ENCODE peak calls at places on chromosomes 16 and 17, in six cellular contexts. L is brain microvascular endothelial cell, X is omental fat pad, G is upper lobe of right lung, R is thoracic aorta, Y is AG09319. S is an unnamed sample.

GRCh38 chr17:43453331-43453812 is 30.4 kb upstream of the DHX8 start:
- DNase-seq in X (no peak), G (no peak), R (no peak), L (no peak), Y (no peak), S (peak)

GRCh38 chr16:30934827-30935557 is 11.6 kb downstream of the FBXL19 start:
- DNase-seq in R (no peak), G (no peak), Y (no peak), X (no peak), L (peak), S (peak)

GRCh38 chr16:46911038-46911437 is 26.9 kb downstream of the GPT2 start:
- DNase-seq in R (no peak), G (no peak), X (no peak), Y (no peak), L (no peak), S (no peak)

GRCh38 chr16:66950971-66951790 is 9.9 kb upstream of the CES3 start:
- DNase-seq in G (no peak), Y (no peak), X (no peak), R (no peak), L (no peak), S (no peak)

GRCh38 chr16:79653337-79654000 is 52.9 kb upstream of the MAF start:
- DNase-seq in X (no peak), G (no peak), Y (no peak), L (no peak), R (no peak), S (peak)

GRCh38 chr16:53429221-53429943 is 4.9 kb upstream of the RBL2 start:
- DNase-seq in R (no peak), G (no peak), L (peak), Y (no peak), X (no peak), S (no peak)

GRCh38 chr16:12781777-12782176 is 21.9 kb downstream of the CPPED1 start:
- DNase-seq in R (no peak), G (no peak), L (no peak), X (no peak), Y (no peak), S (no peak)

GRCh38 chr17:4901648-4902344 is 1.1 kb downstream of the CHRNE start:
- DNase-seq in L (peak), Y (no peak), R (no peak), X (no peak), G (peak), S (peak)

GRCh38 chr17:35740997-35741931 is 9.8 kb downstream of the RASL10B start:
- DNase-seq in G (no peak), Y (no peak), R (no peak), L (no peak), X (no peak), S (no peak)

GRCh38 chr16:11094075-11094593 is 149.8 kb downstream of the CLEC16A start:
- DNase-seq in L (no peak), Y (no peak), R (no peak), X (no peak), G (peak), S (no peak)

GRCh38 chr17:27996157-27997043 is 46.1 kb upstream of the NLK start:
- DNase-seq in Y (no peak), R (no peak), L (no peak), G (no peak), X (no peak), S (no peak)

GRCh38 chr17:10192963-10193362 is 5.4 kb downstream of the GAS7 start:
- DNase-seq in R (no peak), X (no peak), Y (peak), L (peak), G (no peak), S (no peak)

GRCh38 chr17:44222112-44222869 is 2.8 kb upstream of the UBTF start:
- DNase-seq in X (no peak), Y (no peak), G (peak), R (no peak), L (peak), S (peak)

GRCh38 chr17:45353047-45353446 is 36.2 kb upstream of the MAP3K14 start:
- DNase-seq in X (no peak), Y (no peak), R (no peak), G (peak), L (no peak), S (no peak)

GRCh38 chr17:82984751-82985435 is 94.5 kb upstream of the METRNL start:
- DNase-seq in R (no peak), X (no peak), Y (no peak), G (peak), L (no peak), S (no peak)

GRCh38 chr17:1286379-1287106 is 7.1 kb downstream of the TRARG1 start:
- DNase-seq in Y (no peak), L (no peak), X (no peak), G (no peak), R (no peak), S (no peak)

GRCh38 chr17:83152221-83152744 is 72.9 kb downstream of the METRNL start:
- DNase-seq in G (no peak), R (no peak), L (no peak), Y (no peak), X (no peak), S (no peak)

GRCh38 chr17:77771998-77772397 is 186.5 kb upstream of the TNRC6C start:
- DNase-seq in X (no peak), R (no peak), Y (no peak), L (no peak), G (no peak), S (no peak)

GRCh38 chr16:75029854-75030253 is 31.0 kb downstream of the ZNRF1 start:
- DNase-seq in Y (no peak), L (peak), R (no peak), X (no peak), G (no peak), S (no peak)

GRCh38 chr16:22161999-22162657 is at the start of gene SDR42E2:
- DNase-seq in Y (no peak), X (no peak), R (no peak), L (no peak), G (peak), S (peak)

GRCh38 chr17:74568116-74568873 is 986 bp upstream of the CD300H start:
- DNase-seq in R (no peak), X (no peak), L (no peak), G (no peak), Y (no peak), S (no peak)

GRCh38 chr17:47604268-47604927 is 45.3 kb upstream of the KPNB1 start:
- DNase-seq in L (peak), X (no peak), R (no peak), G (no peak), Y (peak), S (no peak)

GRCh38 chr16:87926246-87927194 is 9.8 kb downstream of the CA5A start:
- DNase-seq in Y (no peak), R (no peak), L (no peak), X (no peak), G (peak), S (no peak)

GRCh38 chr17:76593964-76594363 is 8.3 kb upstream of the ST6GALNAC2 start:
- DNase-seq in X (no peak), G (no peak), Y (no peak), L (no peak), R (no peak), S (no peak)

GRCh38 chr17:80198144-80198661 is 21.9 kb downstream of the SGSH start:
- DNase-seq in Y (no peak), L (no peak), X (no peak), R (no peak), G (no peak), S (no peak)

GRCh38 chr17:16463341-16464000 is 28.5 kb downstream of the LRRC75A start:
- DNase-seq in R (no peak), X (no peak), L (no peak), G (no peak), Y (peak), S (peak)
- TF ChIP-seq CTCF in R (peak), X (no peak), L (peak), G (peak), Y (peak), S (peak)

DNA sequence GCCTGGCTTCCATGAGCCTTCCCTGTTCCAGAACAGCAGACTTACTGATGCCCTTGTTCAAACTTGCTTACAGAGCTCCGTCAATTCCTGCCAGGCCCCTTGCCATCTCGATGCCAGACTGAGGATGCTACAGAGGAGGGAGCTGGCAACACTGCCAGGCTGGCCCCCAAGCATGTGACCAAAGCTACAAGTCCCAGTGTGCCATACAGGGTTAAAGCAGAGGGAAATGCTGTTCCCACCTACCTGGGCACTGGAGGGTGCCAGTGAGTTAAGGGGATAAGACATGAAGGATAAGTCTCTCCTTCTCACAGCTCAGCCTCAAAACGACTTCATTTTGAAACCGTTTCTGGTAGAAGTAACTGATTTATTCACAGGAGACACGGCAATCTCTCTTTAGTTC is 33.5 kb upstream of the SREBF1 start:
- DNase-seq in R (no peak), X (no peak), Y (no peak), G (no peak), L (no peak), S (no peak)
- TF ChIP-seq CTCF in R (no peak), X (no peak), Y (no peak), G (no peak), L (no peak), S (no peak)

GRCh38 chr17:68600123-68600880 is 865 bp downstream of the FAM20A start:
- DNase-seq in X (no peak), R (no peak), L (no peak), G (peak), Y (no peak), S (no peak)
- TF ChIP-seq CTCF in X (no peak), R (no peak), L (peak), G (peak), Y (peak), S (no peak)

GRCh38 chr16:86812363-86812970 is 234.1 kb downstream of the FOXL1 start:
- DNase-seq in R (no peak), Y (no peak), X (no peak), G (no peak), L (no peak), S (no peak)

GRCh38 chr16:86808863-86809444 is 230.6 kb downstream of the FOXL1 start:
- DNase-seq in G (no peak), L (no peak), Y (no peak), R (no peak), X (no peak), S (no peak)

GRCh38 chr16:86810062-86810461 is 231.7 kb downstream of the FOXL1 start:
- DNase-seq in R (no peak), L (no peak), G (no peak), X (no peak), Y (no peak), S (no peak)

GRCh38 chr16:86806838-86807351 is 228.5 kb downstream of the FOXL1 start:
- DNase-seq in G (no peak), Y (no peak), X (no peak), R (no peak), L (no peak), S (no peak)

GRCh38 chr16:86809458-86809955 is 231.2 kb downstream of the FOXL1 start:
- DNase-seq in R (no peak), G (no peak), L (peak), Y (peak), X (no peak), S (no peak)
- TF ChIP-seq CTCF in R (no peak), G (no peak), L (peak), Y (no peak), X (no peak), S (no peak)

S was measured in colonic mucosa.